ENCODE peak calls at places on chromosomes 3 and 15, in four cellular contexts. One of them, this sample, is unnamed.
A peak's percentile ranks its signal among the peaks of the same experiment; 100 is the strongest.

GRCh38 chr3:65035231-65035630 is 347.4 kb upstream of the ADAMTS9 start:
- DNase-seq in NCI-H524: no peak
- DNase-seq in CD4-positive, alpha-beta memory T cell: no peak
- DNase-seq in stimulated activated CD4-positive, alpha-beta T cell treated with anti-CD3 and anti-CD28 coated beads, TNF-alpha, amount 100 ng/mL, for 1 hour: no peak
- DNase-seq in this sample: no peak

GRCh38 chr3:12139111-12139511 is 19.6 kb downstream of the TIMP4 start:
- DNase-seq in NCI-H524: no peak
- DNase-seq in CD4-positive, alpha-beta memory T cell: no peak
- DNase-seq in stimulated activated CD4-positive, alpha-beta T cell treated with anti-CD3 and anti-CD28 coated beads, TNF-alpha, amount 100 ng/mL, for 1 hour: no peak
- DNase-seq in this sample: no peak

GRCh38 chr3:38027466-38028465 is 1.7 kb downstream of the PLCD1 start:
- DNase-seq in NCI-H524: no peak
- DNase-seq in CD4-positive, alpha-beta memory T cell: no peak
- DNase-seq in stimulated activated CD4-positive, alpha-beta T cell treated with anti-CD3 and anti-CD28 coated beads, TNF-alpha, amount 100 ng/mL, for 1 hour: no peak
- DNase-seq in this sample: no peak

GRCh38 chr15:66832679-66833078 is 130.6 kb downstream of the SMAD6 start:
- DNase-seq in NCI-H524: no peak
- DNase-seq in CD4-positive, alpha-beta memory T cell: no peak
- DNase-seq in stimulated activated CD4-positive, alpha-beta T cell treated with anti-CD3 and anti-CD28 coated beads, TNF-alpha, amount 100 ng/mL, for 1 hour: no peak
- DNase-seq in this sample: no peak

GRCh38 chr3:187518616-187519015 is 150.4 kb downstream of the RTP4 start:
- DNase-seq in NCI-H524: peak; percentile 48
- DNase-seq in CD4-positive, alpha-beta memory T cell: no peak
- DNase-seq in stimulated activated CD4-positive, alpha-beta T cell treated with anti-CD3 and anti-CD28 coated beads, TNF-alpha, amount 100 ng/mL, for 1 hour: no peak
- DNase-seq in this sample: no peak

GRCh38 chr3:10577521-10577920 is 72.1 kb upstream of the ATP2B2 start:
- DNase-seq in NCI-H524: no peak
- DNase-seq in CD4-positive, alpha-beta memory T cell: no peak
- DNase-seq in stimulated activated CD4-positive, alpha-beta T cell treated with anti-CD3 and anti-CD28 coated beads, TNF-alpha, amount 100 ng/mL, for 1 hour: no peak
- DNase-seq in this sample: no peak

GRCh38 chr15:59995568-59996349 is 8.4 kb upstream of the FOXB1 start:
- DNase-seq in NCI-H524: no peak
- DNase-seq in CD4-positive, alpha-beta memory T cell: no peak
- DNase-seq in stimulated activated CD4-positive, alpha-beta T cell treated with anti-CD3 and anti-CD28 coated beads, TNF-alpha, amount 100 ng/mL, for 1 hour: no peak
- DNase-seq in this sample: no peak

GRCh38 chr3:158532099-158532734 is 38.8 kb upstream of the MLF1 start:
- DNase-seq in NCI-H524: peak; percentile 35
- DNase-seq in CD4-positive, alpha-beta memory T cell: peak; percentile 12
- DNase-seq in stimulated activated CD4-positive, alpha-beta T cell treated with anti-CD3 and anti-CD28 coated beads, TNF-alpha, amount 100 ng/mL, for 1 hour: no peak
- DNase-seq in this sample: no peak

GRCh38 chr3:8840556-8840955 is 71.1 kb upstream of the OXTR start:
- DNase-seq in NCI-H524: no peak
- DNase-seq in CD4-positive, alpha-beta memory T cell: no peak
- DNase-seq in stimulated activated CD4-positive, alpha-beta T cell treated with anti-CD3 and anti-CD28 coated beads, TNF-alpha, amount 100 ng/mL, for 1 hour: no peak
- DNase-seq in this sample: no peak

GRCh38 chr3:129371041-129371826 is 57.2 kb downstream of the EFCAB12 start:
- DNase-seq in NCI-H524: no peak
- DNase-seq in CD4-positive, alpha-beta memory T cell: no peak
- DNase-seq in stimulated activated CD4-positive, alpha-beta T cell treated with anti-CD3 and anti-CD28 coated beads, TNF-alpha, amount 100 ng/mL, for 1 hour: no peak
- DNase-seq in this sample: no peak

GRCh38 chr3:157347577-157348303 is 88.9 kb upstream of the PTX3 start:
- DNase-seq in NCI-H524: no peak
- DNase-seq in CD4-positive, alpha-beta memory T cell: no peak
- DNase-seq in stimulated activated CD4-positive, alpha-beta T cell treated with anti-CD3 and anti-CD28 coated beads, TNF-alpha, amount 100 ng/mL, for 1 hour: no peak
- DNase-seq in this sample: no peak

GRCh38 chr15:93942140-93942808 is 289.1 kb upstream of the MCTP2 start:
- DNase-seq in NCI-H524: peak; percentile 57
- DNase-seq in CD4-positive, alpha-beta memory T cell: no peak
- DNase-seq in stimulated activated CD4-positive, alpha-beta T cell treated with anti-CD3 and anti-CD28 coated beads, TNF-alpha, amount 100 ng/mL, for 1 hour: no peak
- DNase-seq in this sample: no peak

GRCh38 chr3:147963711-147964110 is 554.5 kb downstream of the ZIC1 start:
- DNase-seq in NCI-H524: no peak
- DNase-seq in CD4-positive, alpha-beta memory T cell: no peak
- DNase-seq in stimulated activated CD4-positive, alpha-beta T cell treated with anti-CD3 and anti-CD28 coated beads, TNF-alpha, amount 100 ng/mL, for 1 hour: no peak
- DNase-seq in this sample: no peak

GRCh38 chr3:72010044-72010443 is 225.1 kb upstream of the PROK2 start:
- DNase-seq in NCI-H524: no peak
- DNase-seq in CD4-positive, alpha-beta memory T cell: no peak
- DNase-seq in stimulated activated CD4-positive, alpha-beta T cell treated with anti-CD3 and anti-CD28 coated beads, TNF-alpha, amount 100 ng/mL, for 1 hour: no peak
- DNase-seq in this sample: no peak

GRCh38 chr3:134978658-134979057 is 183.6 kb downstream of the EPHB1 start:
- DNase-seq in NCI-H524: no peak
- DNase-seq in CD4-positive, alpha-beta memory T cell: no peak
- DNase-seq in stimulated activated CD4-positive, alpha-beta T cell treated with anti-CD3 and anti-CD28 coated beads, TNF-alpha, amount 100 ng/mL, for 1 hour: no peak
- DNase-seq in this sample: no peak

GRCh38 chr15:62296756-62297507 is 131.8 kb upstream of the C2CD4B start:
- DNase-seq in NCI-H524: no peak
- DNase-seq in CD4-positive, alpha-beta memory T cell: no peak
- DNase-seq in stimulated activated CD4-positive, alpha-beta T cell treated with anti-CD3 and anti-CD28 coated beads, TNF-alpha, amount 100 ng/mL, for 1 hour: no peak
- DNase-seq in this sample: no peak

GRCh38 chr15:73982251-73982962 is 9.7 kb downstream of the STOML1 start:
- DNase-seq in NCI-H524: no peak
- DNase-seq in CD4-positive, alpha-beta memory T cell: no peak
- DNase-seq in stimulated activated CD4-positive, alpha-beta T cell treated with anti-CD3 and anti-CD28 coated beads, TNF-alpha, amount 100 ng/mL, for 1 hour: no peak
- DNase-seq in this sample: no peak

GRCh38 chr3:139835830-139836655 is 98.9 kb upstream of the CLSTN2 start:
- DNase-seq in NCI-H524: no peak
- DNase-seq in CD4-positive, alpha-beta memory T cell: no peak
- DNase-seq in stimulated activated CD4-positive, alpha-beta T cell treated with anti-CD3 and anti-CD28 coated beads, TNF-alpha, amount 100 ng/mL, for 1 hour: no peak
- DNase-seq in this sample: no peak

GRCh38 chr3:192449036-192449435 is 278.3 kb downstream of the FGF12 start:
- DNase-seq in NCI-H524: no peak
- DNase-seq in CD4-positive, alpha-beta memory T cell: no peak
- DNase-seq in stimulated activated CD4-positive, alpha-beta T cell treated with anti-CD3 and anti-CD28 coated beads, TNF-alpha, amount 100 ng/mL, for 1 hour: no peak
- DNase-seq in this sample: no peak

GRCh38 chr3:196988241-196989029 is 19.8 kb upstream of the PIGZ start:
- DNase-seq in NCI-H524: no peak
- DNase-seq in CD4-positive, alpha-beta memory T cell: no peak
- DNase-seq in stimulated activated CD4-positive, alpha-beta T cell treated with anti-CD3 and anti-CD28 coated beads, TNF-alpha, amount 100 ng/mL, for 1 hour: no peak
- DNase-seq in this sample: no peak

GRCh38 chr3:118181274-118181673 is 853.4 kb downstream of the IGSF11 start:
- DNase-seq in NCI-H524: no peak
- DNase-seq in CD4-positive, alpha-beta memory T cell: no peak
- DNase-seq in stimulated activated CD4-positive, alpha-beta T cell treated with anti-CD3 and anti-CD28 coated beads, TNF-alpha, amount 100 ng/mL, for 1 hour: no peak
- DNase-seq in this sample: no peak

GRCh38 chr3:149604125-149604851 is 53.5 kb downstream of the WWTR1 start:
- DNase-seq in NCI-H524: peak; percentile 37
- DNase-seq in CD4-positive, alpha-beta memory T cell: no peak
- DNase-seq in stimulated activated CD4-positive, alpha-beta T cell treated with anti-CD3 and anti-CD28 coated beads, TNF-alpha, amount 100 ng/mL, for 1 hour: no peak
- DNase-seq in this sample: no peak

GRCh38 chr3:64895095-64895494 is 207.3 kb upstream of the ADAMTS9 start:
- DNase-seq in NCI-H524: no peak
- DNase-seq in CD4-positive, alpha-beta memory T cell: no peak
- DNase-seq in stimulated activated CD4-positive, alpha-beta T cell treated with anti-CD3 and anti-CD28 coated beads, TNF-alpha, amount 100 ng/mL, for 1 hour: no peak
- DNase-seq in this sample: no peak

GRCh38 chr15:66233487-66234415 is 19.8 kb downstream of the MEGF11 start:
- DNase-seq in NCI-H524: no peak
- DNase-seq in CD4-positive, alpha-beta memory T cell: no peak
- DNase-seq in stimulated activated CD4-positive, alpha-beta T cell treated with anti-CD3 and anti-CD28 coated beads, TNF-alpha, amount 100 ng/mL, for 1 hour: no peak
- DNase-seq in this sample: no peak

GRCh38 chr3:57423335-57423734 is 120.8 kb downstream of the DNAH12 start:
- DNase-seq in NCI-H524: no peak
- DNase-seq in CD4-positive, alpha-beta memory T cell: no peak
- DNase-seq in stimulated activated CD4-positive, alpha-beta T cell treated with anti-CD3 and anti-CD28 coated beads, TNF-alpha, amount 100 ng/mL, for 1 hour: no peak
- DNase-seq in this sample: no peak

GRCh38 chr3:87468938-87469337 is 192.6 kb upstream of the POU1F1 start:
- DNase-seq in NCI-H524: no peak
- DNase-seq in CD4-positive, alpha-beta memory T cell: no peak
- DNase-seq in stimulated activated CD4-positive, alpha-beta T cell treated with anti-CD3 and anti-CD28 coated beads, TNF-alpha, amount 100 ng/mL, for 1 hour: no peak
- DNase-seq in this sample: no peak

GRCh38 chr15:80072285-80072684 is 12.8 kb downstream of the ZFAND6 start:
- DNase-seq in NCI-H524: peak; percentile 80
- DNase-seq in CD4-positive, alpha-beta memory T cell: peak; percentile 59
- DNase-seq in stimulated activated CD4-positive, alpha-beta T cell treated with anti-CD3 and anti-CD28 coated beads, TNF-alpha, amount 100 ng/mL, for 1 hour: no peak
- DNase-seq in this sample: no peak

GRCh38 chr15:96422153-96422552 is 91.7 kb downstream of the NR2F2 start:
- DNase-seq in NCI-H524: no peak
- DNase-seq in CD4-positive, alpha-beta memory T cell: no peak
- DNase-seq in stimulated activated CD4-positive, alpha-beta T cell treated with anti-CD3 and anti-CD28 coated beads, TNF-alpha, amount 100 ng/mL, for 1 hour: no peak
- DNase-seq in this sample: no peak

GRCh38 chr3:197336348-197336747 is 37.9 kb upstream of the DLG1 start:
- DNase-seq in NCI-H524: no peak
- DNase-seq in CD4-positive, alpha-beta memory T cell: no peak
- DNase-seq in stimulated activated CD4-positive, alpha-beta T cell treated with anti-CD3 and anti-CD28 coated beads, TNF-alpha, amount 100 ng/mL, for 1 hour: no peak
- DNase-seq in this sample: no peak

GRCh38 chr3:55089211-55089610 is 161.4 kb upstream of the LRTM1 start:
- DNase-seq in NCI-H524: no peak
- DNase-seq in CD4-positive, alpha-beta memory T cell: no peak
- DNase-seq in stimulated activated CD4-positive, alpha-beta T cell treated with anti-CD3 and anti-CD28 coated beads, TNF-alpha, amount 100 ng/mL, for 1 hour: no peak
- DNase-seq in this sample: no peak

GRCh38 chr3:132549890-132550578 is 47.0 kb upstream of the ACKR4 start:
- DNase-seq in NCI-H524: no peak
- DNase-seq in CD4-positive, alpha-beta memory T cell: no peak
- DNase-seq in stimulated activated CD4-positive, alpha-beta T cell treated with anti-CD3 and anti-CD28 coated beads, TNF-alpha, amount 100 ng/mL, for 1 hour: no peak
- DNase-seq in this sample: no peak

GRCh38 chr3:141939759-141940158 is 63.3 kb downstream of the ATP1B3 start:
- DNase-seq in NCI-H524: no peak
- DNase-seq in CD4-positive, alpha-beta memory T cell: no peak
- DNase-seq in stimulated activated CD4-positive, alpha-beta T cell treated with anti-CD3 and anti-CD28 coated beads, TNF-alpha, amount 100 ng/mL, for 1 hour: no peak
- DNase-seq in this sample: no peak

GRCh38 chr15:73902121-73903020 is 23.9 kb upstream of the LOXL1 start:
- DNase-seq in NCI-H524: no peak
- DNase-seq in CD4-positive, alpha-beta memory T cell: no peak
- DNase-seq in stimulated activated CD4-positive, alpha-beta T cell treated with anti-CD3 and anti-CD28 coated beads, TNF-alpha, amount 100 ng/mL, for 1 hour: no peak
- DNase-seq in this sample: no peak

GRCh38 chr3:196193738-196194541 is 17.3 kb downstream of the ZDHHC19 start:
- DNase-seq in NCI-H524: no peak
- DNase-seq in CD4-positive, alpha-beta memory T cell: no peak
- DNase-seq in stimulated activated CD4-positive, alpha-beta T cell treated with anti-CD3 and anti-CD28 coated beads, TNF-alpha, amount 100 ng/mL, for 1 hour: no peak
- DNase-seq in this sample: no peak

GRCh38 chr15:59174161-59174845 is 32.3 kb upstream of the LDHAL6B start:
- DNase-seq in NCI-H524: no peak
- DNase-seq in CD4-positive, alpha-beta memory T cell: no peak
- DNase-seq in stimulated activated CD4-positive, alpha-beta T cell treated with anti-CD3 and anti-CD28 coated beads, TNF-alpha, amount 100 ng/mL, for 1 hour: no peak
- DNase-seq in this sample: no peak

GRCh38 chr15:56168394-56168793 is 75.3 kb downstream of the RFX7 start:
- DNase-seq in NCI-H524: no peak
- DNase-seq in CD4-positive, alpha-beta memory T cell: no peak
- DNase-seq in stimulated activated CD4-positive, alpha-beta T cell treated with anti-CD3 and anti-CD28 coated beads, TNF-alpha, amount 100 ng/mL, for 1 hour: no peak
- DNase-seq in this sample: no peak

GRCh38 chr15:65790692-65791334 is 1.3 kb downstream of the DENND4A start:
- DNase-seq in NCI-H524: no peak
- DNase-seq in CD4-positive, alpha-beta memory T cell: peak; percentile 40
- DNase-seq in stimulated activated CD4-positive, alpha-beta T cell treated with anti-CD3 and anti-CD28 coated beads, TNF-alpha, amount 100 ng/mL, for 1 hour: no peak
- DNase-seq in this sample: no peak

GRCh38 chr3:169171739-169172138 is 491.8 kb downstream of the MECOM start:
- DNase-seq in NCI-H524: no peak
- DNase-seq in CD4-positive, alpha-beta memory T cell: no peak
- DNase-seq in stimulated activated CD4-positive, alpha-beta T cell treated with anti-CD3 and anti-CD28 coated beads, TNF-alpha, amount 100 ng/mL, for 1 hour: no peak
- DNase-seq in this sample: no peak